ENCODE peak calls at places on chromosomes 12 and 14, in six cellular contexts. B is body of pancreas; Z is heart left ventricle; O is CD8-positive, alpha-beta memory T cell; K is ovary; W is heart right ventricle. A is an unnamed sample.
A peak's percentile ranks its signal among the peaks of the same experiment; 100 is the strongest.

GRCh38 chr14:87160964-87161363 is 832.0 kb downstream of the GALC start:
- DNase-seq in W (no peak), Z (no peak), O (no peak), B (no peak), K (no peak), A (no peak)

GRCh38 chr14:74505831-74506230 is 12.3 kb downstream of the ISCA2 start:
- DNase-seq in O (no peak), B (no peak), Z (peak; percentile 42), W (no peak), K (no peak), A (no peak)

GRCh38 chr14:75492832-75493579 is 29.3 kb upstream of the BATF start:
- DNase-seq in O (no peak), B (no peak), Z (no peak), K (no peak), W (no peak), A (no peak)

GRCh38 chr14:92651106-92651792 is 97.2 kb downstream of the LGMN start:
- DNase-seq in O (peak; percentile 91), W (no peak), Z (no peak), B (no peak), K (no peak), A (no peak)

GRCh38 chr12:53388932-53389331 is 9.0 kb downstream of the SP1 start:
- DNase-seq in B (no peak), O (no peak), K (no peak), W (no peak), Z (no peak), A (no peak)

GRCh38 chr12:60421741-60422140 is 825.9 kb downstream of the SLC16A7 start:
- DNase-seq in W (no peak), O (no peak), Z (no peak), B (no peak), K (no peak), A (no peak)

GRCh38 chr12:11545438-11546330 is 103.8 kb upstream of the ETV6 start:
- DNase-seq in Z (no peak), K (no peak), O (peak; percentile 67), W (no peak), B (no peak), A (no peak)

GRCh38 chr12:115866909-115867525 is 410.5 kb downstream of the MED13L start:
- DNase-seq in K (no peak), W (no peak), B (no peak), Z (no peak), O (no peak), A (no peak)

GRCh38 chr14:52455291-52456088 is 96.8 kb downstream of the TXNDC16 start:
- DNase-seq in O (no peak), Z (no peak), W (no peak), B (no peak), K (no peak), A (no peak)

GRCh38 chr14:52553002-52553670 is 500 bp downstream of the GPR137C start:
- DNase-seq in K (peak; percentile 28), B (peak; percentile 43), O (peak; percentile 70), Z (peak; percentile 67), W (no peak), A (peak; percentile 17)

GRCh38 chr14:101912841-101913240 is 51.5 kb upstream of the DYNC1H1 start:
- DNase-seq in B (no peak), W (no peak), O (no peak), K (no peak), Z (no peak), A (no peak)

GRCh38 chr14:39988939-39989338 is 556.7 kb upstream of the FBXO33 start:
- DNase-seq in W (no peak), B (no peak), Z (no peak), O (no peak), K (no peak), A (no peak)

GRCh38 chr12:10959777-10960176 is 20.7 kb upstream of the TAS2R14 start:
- DNase-seq in Z (no peak), B (no peak), K (no peak), O (no peak), W (no peak), A (no peak)

GRCh38 chr12:47397664-47398281 is 308.1 kb downstream of the RPAP3 start:
- DNase-seq in Z (no peak), O (peak; percentile 69), W (no peak), B (no peak), K (no peak), A (no peak)

GRCh38 chr14:24013654-24014514 is 25.2 kb downstream of the DHRS4L2 start:
- DNase-seq in B (peak; percentile 54), K (peak; percentile 32), O (peak; percentile 67), W (no peak), Z (no peak), A (no peak)

GRCh38 chr12:48777501-48778400 is 11.1 kb downstream of the ADCY6 start:
- DNase-seq in W (peak; percentile 30), K (no peak), O (no peak), B (no peak), Z (no peak), A (no peak)

GRCh38 chr14:104797112-104798044 is 1.8 kb upstream of the AKT1 start:
- DNase-seq in W (peak; percentile 61), O (no peak), B (no peak), K (no peak), Z (no peak), A (no peak)

GRCh38 chr14:75063013-75063412 is 811 bp downstream of the ACYP1 start:
- DNase-seq in W (no peak), Z (no peak), K (no peak), B (no peak), O (no peak), A (no peak)

GRCh38 chr14:77421241-77421640 is 2.1 kb downstream of the NOXRED1 start:
- DNase-seq in W (no peak), K (no peak), B (no peak), Z (no peak), O (no peak), A (no peak)

GRCh38 chr12:42473130-42473529 is 116.4 kb downstream of the PRICKLE1 start:
- DNase-seq in K (no peak), Z (no peak), W (no peak), O (no peak), B (no peak), A (no peak)

GRCh38 chr12:119225454-119225853 is 46.7 kb downstream of the HSPB8 start:
- DNase-seq in Z (no peak), K (no peak), W (no peak), O (no peak), B (no peak), A (no peak)

GRCh38 chr14:61547186-61548121 is 147.9 kb upstream of the HIF1A start:
- DNase-seq in B (no peak), K (no peak), Z (no peak), W (no peak), O (no peak), A (no peak)

GRCh38 chr12:22228022-22228875 is 106.3 kb downstream of the ST8SIA1 start:
- DNase-seq in Z (no peak), K (no peak), W (no peak), O (no peak), B (no peak), A (no peak)

GRCh38 chr12:111037047-111037446 is 116.7 kb upstream of the MYL2 start:
- DNase-seq in O (no peak), K (no peak), W (no peak), B (no peak), Z (no peak), A (peak; percentile 73)

GRCh38 chr14:68934034-68934433 is 45.1 kb downstream of the ACTN1 start:
- DNase-seq in B (no peak), W (no peak), K (no peak), Z (no peak), O (no peak), A (no peak)
- H3K4me1 ChIP-seq in B (peaks cover 50% of the 10 kb centered on the region), W (peaks cover 100% of the 10 kb centered on the region), K (peaks cover 26% of the 10 kb centered on the region), Z (peaks cover 79% of the 10 kb centered on the region), O (peaks cover 49% of the 10 kb centered on the region), A (peaks cover 18% of the 10 kb centered on the region)

GRCh38 chr12:116879509-116880212 is 1.6 kb downstream of the HRK start:
- DNase-seq in Z (no peak), K (no peak), W (no peak), B (no peak), O (no peak), A (no peak)

GRCh38 chr12:116880817-116881324 is 370 bp downstream of the HRK start:
- DNase-seq in W (peak; percentile 28), O (no peak), Z (no peak), B (peak; percentile 33), K (no peak), A (no peak)

GRCh38 chr12:116878567-116879508 is 2.4 kb downstream of the HRK start:
- DNase-seq in W (no peak), K (no peak), O (no peak), B (no peak), Z (no peak), A (no peak)

GRCh38 chr12:116881325-116881866 is at the start of gene HRK:
- DNase-seq in B (peak; percentile 21), O (no peak), K (no peak), W (no peak), Z (no peak), A (no peak)

DNA sequence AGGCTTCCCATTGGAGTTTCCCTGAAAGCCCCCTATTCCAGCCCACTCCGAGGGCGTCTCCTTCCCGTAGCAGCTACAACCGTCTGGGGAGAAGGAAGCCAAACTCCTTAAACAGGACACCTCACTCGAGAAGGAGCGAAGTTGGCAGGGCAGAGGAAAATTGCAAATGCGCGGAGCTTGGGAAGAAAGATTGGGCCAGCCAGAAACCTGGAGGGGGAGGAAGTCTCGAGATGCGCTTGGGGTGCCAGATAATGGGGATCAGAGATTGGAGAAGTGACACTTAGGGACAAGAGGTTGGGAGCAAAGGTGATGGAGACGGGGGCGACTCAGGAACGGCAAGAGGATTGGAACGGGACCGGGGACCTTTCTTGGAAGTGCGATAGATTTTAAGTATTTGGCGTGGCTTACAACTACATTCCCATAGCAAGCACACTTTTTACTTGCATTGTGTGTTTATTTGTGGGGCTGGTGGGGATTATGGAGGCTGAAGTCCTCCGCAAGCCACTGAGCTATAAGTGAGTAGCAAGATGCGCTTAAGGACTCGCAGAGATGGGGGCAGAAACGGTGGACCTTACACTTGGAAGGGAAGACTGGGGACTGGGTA is 926 bp downstream of the HRK start:
- DNase-seq in Z (no peak), O (no peak), W (no peak), B (no peak), K (no peak), A (no peak)
- H3K4me3 ChIP-seq in Z (no peak overlapping the region), O (no peak overlapping the region), W (peak overlapping the region; percentile 44), B (no peak overlapping the region), K (no peak overlapping the region), A (peak overlapping the region; percentile 38)

GRCh38 chr14:73243341-73243740 is 6.0 kb downstream of the PAPLN start:
- DNase-seq in Z (no peak), O (no peak), B (no peak), W (no peak), K (no peak), A (no peak)

GRCh38 chr14:73244541-73244940 is 7.2 kb downstream of the PAPLN start:
- DNase-seq in Z (no peak), B (no peak), O (no peak), W (no peak), K (no peak), A (no peak)

GRCh38 chr14:73243748-73244147 is 6.4 kb downstream of the PAPLN start:
- DNase-seq in O (no peak), W (no peak), B (no peak), Z (no peak), K (no peak), A (no peak)

GRCh38 chr14:73246387-73247150 is 9.3 kb downstream of the PAPLN start:
- DNase-seq in Z (no peak), B (no peak), O (no peak), K (no peak), W (no peak), A (no peak)

GRCh38 chr14:73245401-73246325 is 8.4 kb downstream of the PAPLN start:
- DNase-seq in Z (peak; percentile 85), W (peak; percentile 74), O (peak; percentile 57), K (no peak), B (no peak), A (no peak)
- H3K27me3 ChIP-seq in Z (peaks cover 10% of the 10 kb centered on the region), W (peaks cover 6% of the 10 kb centered on the region), O (peaks cover 23% of the 10 kb centered on the region), K (no peaks in the 10 kb centered on the region), B (no peaks in the 10 kb centered on the region), A (no peaks in the 10 kb centered on the region)

GRCh38 chr14:63436286-63437098 is 106.7 kb downstream of the PPP2R5E start:
- DNase-seq in K (no peak), W (no peak), Z (no peak), O (no peak), B (no peak), A (no peak)
- H3K4me1 ChIP-seq in K (peaks cover 20% of the 10 kb centered on the region), W (peaks cover 52% of the 10 kb centered on the region), Z (peaks cover 64% of the 10 kb centered on the region), O (peaks cover 13% of the 10 kb centered on the region), B (peaks cover 49% of the 10 kb centered on the region), A (peaks cover 9% of the 10 kb centered on the region)